ENCODE peak calls at places on chromosome 14, in ten cellular contexts. L, E, I, Z, J, B, F, R, A and O are unnamed samples.

GRCh38 chr14:99195602-99196309 is 76.2 kb downstream of the BCL11B start:
- DNase-seq in L (no peak), E (no peak), I (no peak), Z (no peak), J (no peak), B (no peak), F (no peak), R (no peak), A (no peak), O (no peak)

GRCh38 chr14:106277503-106277902 is 751.1 kb downstream of the TMEM121 start:
- DNase-seq in L (no peak), E (no peak), I (no peak), Z (no peak), J (no peak), B (no peak), F (no peak), R (no peak), A (peak), O (peak)

GRCh38 chr14:99879401-99880295 is 86.4 kb downstream of the EML1 start:
- DNase-seq in L (no peak), E (peak), I (no peak), Z (no peak), J (peak), B (peak), F (no peak), R (no peak), A (no peak), O (no peak)

GRCh38 chr14:55754871-55755270 is 174.9 kb downstream of the KTN1 start:
- DNase-seq in L (no peak), E (no peak), I (no peak), Z (no peak), J (no peak), B (no peak), F (no peak), R (no peak), A (no peak), O (no peak)

GRCh38 chr14:63991833-63992232 is 139.0 kb downstream of the SYNE2 start:
- DNase-seq in L (no peak), E (no peak), I (no peak), Z (no peak), J (no peak), B (no peak), F (no peak), R (no peak), A (no peak), O (no peak)

GRCh38 chr14:21703357-21704339 is 30.0 kb upstream of the OR4E1 start:
- DNase-seq in L (no peak), E (no peak), I (no peak), Z (no peak), J (no peak), B (no peak), F (no peak), R (no peak), A (no peak), O (no peak)

GRCh38 chr14:30443368-30444007 is 115.5 kb upstream of the G2E3 start:
- DNase-seq in L (no peak), E (peak), I (peak), Z (no peak), J (peak), B (no peak), F (no peak), R (no peak), A (peak), O (peak)

GRCh38 chr14:88998027-88998426 is 173.6 kb downstream of the TTC8 start:
- DNase-seq in L (no peak), E (no peak), I (no peak), Z (no peak), J (no peak), B (no peak), F (no peak), R (no peak), A (no peak), O (no peak)

GRCh38 chr14:92922883-92923743 is at the start of gene CHGA:
- DNase-seq in L (peak), E (peak), I (peak), Z (peak), J (no peak), B (peak), F (peak), R (peak), A (peak), O (peak)

GRCh38 chr14:96423446-96424103 is 31.6 kb downstream of the AK7 start:
- DNase-seq in L (no peak), E (no peak), I (no peak), Z (no peak), J (no peak), B (peak), F (no peak), R (no peak), A (no peak), O (no peak)

GRCh38 chr14:96423012-96423411 is 31.1 kb downstream of the AK7 start:
- DNase-seq in L (no peak), E (no peak), I (no peak), Z (no peak), J (no peak), B (no peak), F (no peak), R (no peak), A (no peak), O (no peak)

GRCh38 chr14:96421236-96421635 is 29.3 kb downstream of the AK7 start:
- DNase-seq in L (no peak), E (no peak), I (no peak), Z (no peak), J (no peak), B (no peak), F (no peak), R (no peak), A (no peak), O (no peak)

GRCh38 chr14:96424104-96424989 is 32.4 kb downstream of the AK7 start:
- DNase-seq in L (no peak), E (peak), I (peak), Z (peak), J (peak), B (peak), F (peak), R (no peak), A (peak), O (peak)
- TF ChIP-seq CTCF in L (peak), E (peak), I (peak), Z (peak), J (peak), B (peak), F (peak), R (peak), A (peak), O (peak)

DNA sequence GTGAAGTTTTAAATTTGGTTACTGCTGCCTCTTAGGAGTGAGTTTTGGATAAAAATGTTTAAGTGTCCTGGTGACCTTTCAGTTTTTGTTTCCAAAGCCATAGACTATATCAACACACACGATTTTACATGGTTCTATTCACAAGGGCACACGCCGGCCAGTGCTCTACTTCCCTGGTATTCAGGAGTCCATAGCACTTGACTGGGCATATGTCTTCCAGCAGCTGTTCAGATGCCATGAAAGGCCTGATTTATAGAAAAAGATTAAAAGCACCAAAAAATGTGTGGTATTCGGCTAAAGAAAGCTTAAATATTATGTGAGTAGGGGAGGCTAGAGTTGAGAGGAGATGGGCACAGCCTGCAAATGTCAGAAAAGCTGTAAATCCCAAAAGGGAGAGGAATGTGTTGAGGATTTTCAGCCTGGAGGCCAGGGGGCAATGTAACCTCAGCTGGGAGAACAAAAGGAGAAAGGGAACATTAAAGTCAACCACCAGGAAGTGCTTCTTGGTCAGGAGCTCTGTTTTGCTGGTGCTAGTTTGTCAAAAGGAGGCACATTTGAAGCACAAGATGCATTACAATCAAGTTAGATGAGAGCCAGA is 478.4 kb downstream of the RAD51B start:
- DNase-seq in L (no peak), E (peak), I (peak), Z (no peak), J (peak), B (no peak), F (no peak), R (no peak), A (peak), O (no peak)
- TF ChIP-seq CTCF in L (no peak), E (peak), I (peak), Z (no peak), J (peak), B (peak), F (no peak), R (peak), A (peak), O (no peak)

GRCh38 chr14:57182760-57183503 is 85.8 kb downstream of the EXOC5 start:
- DNase-seq in L (no peak), E (peak), I (no peak), Z (peak), J (peak), B (no peak), F (no peak), R (no peak), A (peak), O (peak)
- TF ChIP-seq CTCF in L (peak), E (peak), I (peak), Z (no peak), J (peak), B (no peak), F (peak), R (peak), A (peak), O (peak)

DNA sequence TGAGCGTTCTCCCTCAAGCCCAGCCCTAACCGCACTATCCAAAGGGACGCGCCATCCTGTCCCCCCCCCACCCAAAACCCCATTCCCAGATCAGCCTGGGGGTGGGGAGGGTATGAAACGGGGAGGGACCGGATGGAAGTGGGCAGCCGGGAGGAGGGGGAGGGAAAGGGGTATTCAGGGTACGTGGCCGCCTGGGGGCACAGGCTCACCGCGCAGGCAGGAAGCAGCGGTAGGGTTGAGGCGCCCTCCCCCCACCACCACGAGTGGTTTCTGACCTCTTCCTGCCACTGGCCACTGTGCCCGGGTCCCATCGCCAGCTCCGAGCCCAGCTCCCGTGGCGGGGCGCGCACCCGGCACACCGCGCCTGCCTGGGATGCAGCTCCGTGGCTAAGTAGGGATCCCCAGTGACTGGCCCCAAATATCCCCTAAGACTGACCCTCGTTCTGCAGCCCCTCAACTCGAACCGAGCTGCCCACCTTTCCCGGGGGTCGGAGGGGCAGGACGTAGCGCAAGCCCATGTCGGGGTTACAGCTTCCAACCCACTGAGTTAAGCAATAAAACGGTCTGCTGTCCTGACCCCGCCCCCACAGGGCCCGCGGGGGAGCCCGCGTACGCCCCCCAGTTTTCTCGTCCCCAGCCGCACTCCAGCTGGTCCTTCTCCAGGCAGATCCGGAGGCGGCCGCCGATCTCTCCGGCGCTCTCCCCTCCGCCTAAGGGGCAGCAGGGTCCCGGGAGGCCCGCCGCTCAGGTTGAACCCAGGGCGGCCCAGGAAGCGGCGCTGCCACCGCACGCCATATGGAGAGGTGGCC is 1.2 kb downstream of the ACTN1 start:
- DNase-seq in L (peak), E (peak), I (peak), Z (peak), J (peak), B (peak), F (peak), R (peak), A (no peak), O (peak)
- TF ChIP-seq CTCF in L (no peak), E (peak), I (peak), Z (no peak), J (peak), B (peak), F (no peak), R (no peak), A (peak), O (no peak)

DNA sequence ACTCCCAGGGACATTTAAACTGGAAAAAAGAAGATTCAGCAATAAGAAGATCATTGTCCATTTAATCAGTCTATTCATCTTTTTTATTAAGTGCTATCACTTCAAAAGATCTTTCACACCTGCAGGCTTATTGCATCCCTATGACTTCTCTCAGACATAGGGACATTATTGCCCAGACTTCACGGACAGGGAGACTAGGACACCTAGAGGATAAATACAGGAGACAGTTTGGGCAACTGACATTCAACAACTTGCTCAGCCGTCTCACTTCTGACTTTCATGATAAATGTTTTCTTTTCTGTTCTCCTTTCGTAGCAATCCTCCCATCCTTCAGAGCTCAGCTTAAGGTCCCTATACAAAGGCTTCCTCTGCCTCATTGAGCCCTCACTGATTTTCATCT is 84.3 kb downstream of the TMEM30B start:
- DNase-seq in L (no peak), E (no peak), I (no peak), Z (no peak), J (peak), B (no peak), F (no peak), R (no peak), A (peak), O (no peak)
- TF ChIP-seq CTCF in L (no peak), E (peak), I (peak), Z (no peak), J (peak), B (no peak), F (no peak), R (no peak), A (peak), O (no peak)

DNA sequence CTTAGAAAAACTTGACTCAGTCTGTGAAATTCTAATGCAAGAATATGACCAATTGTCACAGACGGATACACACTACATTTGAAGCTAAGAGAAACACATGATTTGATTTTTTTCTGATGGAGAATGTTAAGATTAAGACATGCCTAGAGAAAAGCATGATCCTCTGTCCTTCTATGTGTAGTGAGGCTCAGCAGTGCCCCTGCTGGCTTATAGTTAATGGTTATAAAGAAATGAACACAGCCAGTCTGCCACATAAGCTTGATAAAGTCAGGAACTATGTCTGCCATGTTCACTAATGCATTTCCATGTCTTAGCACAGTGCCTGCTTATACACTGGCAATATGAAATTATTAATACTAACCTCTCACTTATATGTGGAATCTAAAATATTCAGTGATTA is 168.1 kb upstream of the DAAM1 start:
- DNase-seq in L (no peak), E (peak), I (peak), Z (peak), J (peak), B (no peak), F (no peak), R (no peak), A (no peak), O (no peak)
- TF ChIP-seq CTCF in L (peak), E (peak), I (peak), Z (peak), J (peak), B (no peak), F (peak), R (peak), A (peak), O (peak)